ENCODE peak calls at places on chromosomes 3 and 15, in five cellular contexts. H is adrenal gland, A is transverse colon, M is suprapubic skin, O is lower leg skin. T is an unnamed sample.

GRCh38 chr3:143850877-143851276 is 2.6 kb upstream of the SLC9A9 start:
- DNase-seq in H (no peak), A (no peak), M (no peak), O (no peak), T (no peak)

GRCh38 chr3:16319307-16319706 is 54.3 kb downstream of the OXNAD1 start:
- DNase-seq in H (no peak), A (no peak), M (no peak), O (no peak), T (peak)

GRCh38 chr3:123346726-123347125 is 102.2 kb downstream of the ADCY5 start:
- DNase-seq in H (no peak), A (no peak), M (peak), O (no peak), T (no peak)

GRCh38 chr3:53921296-53921695 is 29.6 kb upstream of the SELENOK start:
- DNase-seq in H (no peak), A (no peak), M (no peak), O (no peak), T (peak)

GRCh38 chr3:82587174-82587573 is 825.7 kb upstream of the GBE1 start:
- DNase-seq in H (no peak), A (no peak), M (no peak), O (no peak), T (no peak)

GRCh38 chr3:169668957-169669681 is 5.6 kb upstream of the MECOM start:
- DNase-seq in H (no peak), A (peak), M (no peak), O (peak), T (peak)

GRCh38 chr15:38490231-38490630 is 36.3 kb downstream of the FAM98B start:
- DNase-seq in H (no peak), A (no peak), M (no peak), O (no peak), T (no peak)

GRCh38 chr3:8147726-8148125 is 353.9 kb upstream of the LMCD1 start:
- DNase-seq in H (no peak), A (no peak), M (no peak), O (no peak), T (no peak)

GRCh38 chr3:165874663-165875489 is 37.7 kb upstream of the BCHE start:
- DNase-seq in H (no peak), A (no peak), M (no peak), O (no peak), T (no peak)

GRCh38 chr3:30702038-30702437 is 95.6 kb downstream of the TGFBR2 start:
- DNase-seq in H (no peak), A (no peak), M (no peak), O (no peak), T (no peak)

DNA sequence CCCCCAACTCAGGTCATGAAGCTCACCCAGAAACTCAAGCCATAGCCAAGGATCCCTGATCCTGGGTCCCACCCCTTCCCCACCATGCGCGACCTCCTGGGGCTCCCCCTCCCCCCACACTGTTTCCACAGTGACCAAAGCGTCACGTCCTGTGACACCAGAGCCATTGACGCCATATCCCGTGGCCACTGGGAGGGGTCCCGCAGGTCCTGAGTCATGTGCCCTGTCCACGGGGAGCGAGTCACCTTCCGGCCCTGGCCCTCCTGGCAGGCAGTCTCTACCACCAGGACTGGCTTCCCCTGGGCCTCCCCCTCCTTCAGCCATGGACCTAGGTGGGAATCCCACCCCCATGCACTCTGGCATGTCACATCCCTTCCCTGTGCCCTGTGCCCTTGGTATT is 15.6 kb downstream of the SEMA3F start:
- DNase-seq in H (peak), A (no peak), M (no peak), O (no peak), T (no peak)
- TF ChIP-seq POLR2A in H (no peak), A (no peak), M (no peak), O (no peak), T (no peak)

GRCh38 chr3:107431048-107431297 is 53.7 kb downstream of the CCDC54 start:
- DNase-seq in H (peak), A (peak), M (no peak), O (peak), T (peak)

GRCh38 chr3:107430214-107431047 is 53.2 kb downstream of the CCDC54 start:
- DNase-seq in H (peak), A (peak), M (no peak), O (no peak), T (peak)

GRCh38 chr3:107432646-107433045 is 55.4 kb downstream of the CCDC54 start:
- DNase-seq in H (no peak), A (no peak), M (no peak), O (no peak), T (no peak)

GRCh38 chr3:107432013-107432515 is 54.8 kb downstream of the CCDC54 start:
- DNase-seq in H (peak), A (peak), M (no peak), O (no peak), T (peak)

GRCh38 chr3:107431298-107432012 is 54.2 kb downstream of the CCDC54 start:
- DNase-seq in H (peak), A (peak), M (peak), O (peak), T (peak)
- TF ChIP-seq POLR2A in H (peak), A (peak), M (no peak), O (no peak), T (peak)

GRCh38 chr3:115783938-115784738 is 160.8 kb downstream of the GAP43 start:
- DNase-seq in H (peak), A (peak), M (peak), O (peak), T (peak)
- TF ChIP-seq POLR2A in H (peak), A (peak), M (peak), O (no peak), T (no peak)

DNA sequence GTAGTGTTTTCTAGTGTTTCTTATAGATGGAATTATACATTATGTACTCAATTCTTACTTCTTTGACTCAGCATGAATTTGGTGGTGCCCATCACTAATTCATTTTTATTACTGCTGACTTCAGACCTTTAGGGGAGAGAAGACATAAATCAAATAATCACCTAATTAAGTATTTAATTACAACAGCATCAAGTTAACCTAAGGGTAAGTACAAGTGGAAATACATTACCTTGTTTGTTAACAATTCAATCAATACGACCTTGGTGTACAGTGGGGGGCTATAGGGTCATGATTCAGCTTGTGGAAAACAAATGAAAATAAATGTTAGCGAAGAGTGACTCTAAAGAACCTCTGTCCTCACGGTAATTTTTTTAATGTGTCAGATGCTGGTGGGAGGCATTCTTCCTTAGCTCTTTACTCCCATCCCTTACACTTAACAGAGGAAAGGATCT is 538 bp upstream of the CAPN7 start:
- DNase-seq in H (no peak), A (no peak), M (no peak), O (no peak), T (no peak)
- TF ChIP-seq POLR2A in H (no peak), A (no peak), M (no peak), O (no peak), T (no peak)

DNA sequence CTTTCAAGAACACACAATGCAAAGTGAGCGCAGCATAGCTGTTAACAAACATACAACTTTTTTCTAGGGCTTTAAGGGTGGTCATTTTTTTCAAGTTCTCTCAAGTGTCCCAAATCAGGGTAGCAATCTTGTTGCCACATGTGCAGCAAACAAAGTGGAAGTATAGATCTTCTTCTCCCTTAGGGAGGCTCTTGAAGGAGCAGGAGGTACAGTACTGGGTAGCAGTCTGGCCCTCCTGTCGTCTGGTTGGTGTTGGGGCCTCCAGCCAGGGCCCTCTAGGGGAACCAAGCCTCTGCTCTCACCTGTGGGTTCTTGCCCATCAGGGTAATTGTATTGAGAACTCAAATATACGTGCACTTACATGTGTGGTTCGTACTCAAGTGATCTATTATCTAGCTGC is 25.8 kb downstream of the MKRN2 start:
- DNase-seq in H (no peak), A (no peak), M (no peak), O (no peak), T (no peak)
- TF ChIP-seq POLR2A in H (no peak), A (no peak), M (no peak), O (no peak), T (no peak)

GRCh38 chr15:45378913-45379262 is 544 bp upstream of the GATM start:
- DNase-seq in H (no peak), A (no peak), M (no peak), O (no peak), T (no peak)

GRCh38 chr15:45376300-45376928 is 1.9 kb downstream of the GATM start:
- DNase-seq in H (no peak), A (no peak), M (no peak), O (no peak), T (no peak)

GRCh38 chr15:45377630-45378148 is 655 bp downstream of the GATM start:
- DNase-seq in H (peak), A (peak), M (peak), O (peak), T (peak)

GRCh38 chr15:45376967-45377629 is 1.2 kb downstream of the GATM start:
- DNase-seq in H (no peak), A (no peak), M (no peak), O (no peak), T (no peak)

GRCh38 chr15:45378149-45378912 is at the start of gene GATM:
- DNase-seq in H (peak), A (peak), M (peak), O (peak), T (peak)
- TF ChIP-seq POLR2A in H (peak), A (peak), M (peak), O (no peak), T (peak)

DNA sequence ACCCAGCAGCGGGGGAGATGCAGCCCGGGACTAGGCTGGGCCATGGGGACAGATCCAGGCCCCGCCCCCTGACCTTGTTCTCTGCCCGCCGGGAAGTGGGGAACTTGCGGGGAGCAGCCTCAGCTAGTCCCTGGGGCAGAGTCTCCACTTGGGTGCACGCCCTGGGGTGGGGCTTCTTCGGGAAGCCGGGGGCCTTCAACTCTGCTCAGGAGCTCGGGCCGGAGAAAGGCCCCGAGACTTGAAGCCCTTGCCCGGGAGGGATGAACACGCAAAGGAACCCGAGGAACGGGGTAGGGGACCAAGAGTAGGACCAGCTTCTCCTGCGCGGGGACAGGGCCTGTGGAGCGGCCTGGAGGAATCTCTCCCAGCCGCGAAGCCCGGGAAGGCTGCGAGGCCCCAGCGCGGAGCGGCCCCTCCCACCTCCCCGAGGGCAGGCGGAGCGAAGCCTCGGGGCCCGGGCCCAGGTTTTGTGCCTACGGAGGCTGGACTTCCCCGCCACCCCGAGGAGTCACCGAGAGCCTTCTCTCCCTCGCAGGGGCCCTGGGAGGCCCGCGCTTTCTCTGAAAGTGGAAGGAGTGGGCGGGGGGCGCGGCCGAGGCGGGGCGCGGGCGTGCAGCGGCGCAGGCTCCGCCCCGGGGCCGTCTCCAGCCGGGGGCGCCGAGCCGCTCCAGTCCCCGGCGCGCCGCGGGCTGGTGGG is at the start of gene ITPKA:
- DNase-seq in H (peak), A (peak), M (peak), O (peak), T (peak)
- TF ChIP-seq POLR2A in H (peak), A (peak), M (no peak), O (no peak), T (no peak)